ENCODE peak calls at places on chromosomes 5 and 9, in six cellular contexts. N is heart right ventricle; H is fibroblast of mammary gland; R is cardiac fibroblast; O is GM20000; V is CD8-positive, alpha-beta T cell. M is an unnamed sample.

GRCh38 chr9:12162101-12162500 is 531.1 kb upstream of the TYRP1 start:
- DNase-seq in N (no peak), H (no peak), R (no peak), O (no peak), V (no peak), M (no peak)

GRCh38 chr5:111930407-111930806 is 173.4 kb upstream of the NREP start:
- DNase-seq in N (no peak), H (peak), R (peak), O (no peak), V (no peak), M (peak)

GRCh38 chr5:171755354-171755821 is 30.2 kb upstream of the SMIM23 start:
- DNase-seq in N (no peak), H (peak), R (no peak), O (no peak), V (no peak), M (peak)

GRCh38 chr9:133849076-133849670 is 111.0 kb upstream of the SARDH start:
- DNase-seq in N (no peak), H (no peak), R (no peak), O (no peak), V (no peak), M (no peak)

GRCh38 chr5:96476654-96477053 is 43.6 kb upstream of the PCSK1 start:
- DNase-seq in N (no peak), H (peak), R (peak), O (no peak), V (no peak), M (no peak)

GRCh38 chr5:133241179-133241728 is 189.4 kb downstream of the HSPA4 start:
- DNase-seq in N (no peak), H (no peak), R (no peak), O (no peak), V (no peak), M (no peak)

GRCh38 chr9:80811662-80812061 is 877.7 kb downstream of the TLE1 start:
- DNase-seq in N (no peak), H (no peak), R (no peak), O (no peak), V (no peak), M (no peak)

GRCh38 chr9:92963831-92964606 is 16.7 kb downstream of the FGD3 start:
- DNase-seq in N (no peak), H (no peak), R (no peak), O (peak), V (peak), M (no peak)

GRCh38 chr5:68898961-68899471 is 194.8 kb upstream of the SLC30A5 start:
- DNase-seq in N (no peak), H (peak), R (peak), O (no peak), V (no peak), M (peak)

GRCh38 chr9:12718482-12719026 is 25.4 kb downstream of the TYRP1 start:
- DNase-seq in N (no peak), H (no peak), R (peak), O (no peak), V (no peak), M (no peak)

GRCh38 chr9:95772320-95773060 is 103.0 kb upstream of the ERCC6L2 start:
- DNase-seq in N (peak), H (peak), R (peak), O (no peak), V (peak), M (no peak)

GRCh38 chr5:158737536-158738027 is 362.1 kb downstream of the EBF1 start:
- DNase-seq in N (no peak), H (no peak), R (no peak), O (no peak), V (no peak), M (no peak)

GRCh38 chr5:55734658-55735057 is 3.2 kb upstream of the DDX4 start:
- DNase-seq in N (no peak), H (no peak), R (no peak), O (no peak), V (no peak), M (no peak)

GRCh38 chr5:132813599-132814440 is 718 bp downstream of the SOWAHA start:
- DNase-seq in N (no peak), H (no peak), R (no peak), O (peak), V (no peak), M (no peak)

GRCh38 chr5:149341846-149342245 is 3.5 kb upstream of the GRPEL2 start:
- DNase-seq in N (no peak), H (no peak), R (no peak), O (no peak), V (no peak), M (no peak)

GRCh38 chr9:17520264-17521058 is 58.4 kb upstream of the SH3GL2 start:
- DNase-seq in N (no peak), H (no peak), R (no peak), O (no peak), V (no peak), M (no peak)

GRCh38 chr9:110033869-110034268 is 174.1 kb downstream of the C9orf152 start:
- DNase-seq in N (no peak), H (no peak), R (no peak), O (no peak), V (no peak), M (no peak)

GRCh38 chr9:34992376-34992951 is 2.9 kb downstream of the DNAJB5 start:
- DNase-seq in N (peak), H (peak), R (peak), O (no peak), V (no peak), M (peak)

DNA sequence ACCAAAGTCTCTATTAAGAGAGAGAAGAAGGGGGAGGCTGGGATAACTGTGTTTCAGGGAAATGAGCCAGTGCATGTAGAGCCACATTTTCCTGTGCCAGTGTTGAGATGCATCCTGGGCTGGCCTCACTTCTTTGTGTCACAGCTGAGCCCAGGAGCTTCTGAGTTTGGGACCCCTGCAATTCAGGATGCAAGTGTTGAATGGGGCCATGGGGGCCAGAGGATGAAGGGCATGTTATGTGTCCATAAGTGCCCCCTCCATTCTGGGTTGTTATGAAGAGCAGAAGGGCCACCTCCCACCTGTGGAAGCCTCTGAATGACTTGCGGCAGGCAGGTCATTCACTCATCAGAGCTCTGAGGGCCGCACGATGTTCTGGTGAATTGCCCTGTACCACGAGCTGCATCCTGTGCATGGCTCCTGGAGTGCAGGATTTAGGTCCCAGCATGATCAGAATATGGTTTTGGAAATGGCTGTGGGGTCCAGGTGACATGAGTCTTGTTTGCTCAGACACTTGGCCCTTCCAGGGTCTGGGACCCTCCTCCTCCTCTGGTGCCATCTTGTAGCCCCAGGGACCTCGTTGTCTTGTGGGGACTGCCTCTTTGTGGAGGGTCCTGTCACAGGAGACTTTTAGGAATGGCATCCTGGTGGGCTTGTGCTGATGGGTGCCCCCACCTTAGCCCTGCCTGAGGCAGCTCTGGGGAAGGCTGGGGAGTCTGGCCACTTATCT is 115.4 kb upstream of the PITX1 start:
- DNase-seq in N (no peak), H (no peak), R (no peak), O (no peak), V (peak), M (no peak)
- TF ChIP-seq CTCF in N (no peak), H (no peak), R (no peak), O (no peak), V (no peak), M (no peak)

GRCh38 chr5:113513384-113514262 is at the start of gene YTHDC2:
- DNase-seq in N (peak), H (peak), R (peak), O (peak), V (peak), M (peak)
- TF ChIP-seq CTCF in N (no peak), H (peak), R (no peak), O (no peak), V (no peak), M (peak)

GRCh38 chr9:113355197-113355596 is 5.9 kb downstream of the BSPRY start:
- DNase-seq in N (no peak), H (peak), R (peak), O (no peak), V (no peak), M (peak)
- TF ChIP-seq CTCF in N (no peak), H (peak), R (no peak), O (no peak), V (no peak), M (no peak)

GRCh38 chr5:1006656-1007071 is 1.9 kb upstream of the NKD2 start:
- DNase-seq in N (peak), H (no peak), R (no peak), O (peak), V (no peak), M (no peak)

GRCh38 chr5:1003296-1003937 is 5.2 kb upstream of the NKD2 start:
- DNase-seq in N (peak), H (peak), R (no peak), O (no peak), V (no peak), M (peak)

GRCh38 chr5:1005904-1006655 is 2.5 kb upstream of the NKD2 start:
- DNase-seq in N (peak), H (no peak), R (no peak), O (peak), V (no peak), M (no peak)

GRCh38 chr5:1005362-1005851 is 3.2 kb upstream of the NKD2 start:
- DNase-seq in N (peak), H (no peak), R (no peak), O (no peak), V (no peak), M (no peak)

DNA sequence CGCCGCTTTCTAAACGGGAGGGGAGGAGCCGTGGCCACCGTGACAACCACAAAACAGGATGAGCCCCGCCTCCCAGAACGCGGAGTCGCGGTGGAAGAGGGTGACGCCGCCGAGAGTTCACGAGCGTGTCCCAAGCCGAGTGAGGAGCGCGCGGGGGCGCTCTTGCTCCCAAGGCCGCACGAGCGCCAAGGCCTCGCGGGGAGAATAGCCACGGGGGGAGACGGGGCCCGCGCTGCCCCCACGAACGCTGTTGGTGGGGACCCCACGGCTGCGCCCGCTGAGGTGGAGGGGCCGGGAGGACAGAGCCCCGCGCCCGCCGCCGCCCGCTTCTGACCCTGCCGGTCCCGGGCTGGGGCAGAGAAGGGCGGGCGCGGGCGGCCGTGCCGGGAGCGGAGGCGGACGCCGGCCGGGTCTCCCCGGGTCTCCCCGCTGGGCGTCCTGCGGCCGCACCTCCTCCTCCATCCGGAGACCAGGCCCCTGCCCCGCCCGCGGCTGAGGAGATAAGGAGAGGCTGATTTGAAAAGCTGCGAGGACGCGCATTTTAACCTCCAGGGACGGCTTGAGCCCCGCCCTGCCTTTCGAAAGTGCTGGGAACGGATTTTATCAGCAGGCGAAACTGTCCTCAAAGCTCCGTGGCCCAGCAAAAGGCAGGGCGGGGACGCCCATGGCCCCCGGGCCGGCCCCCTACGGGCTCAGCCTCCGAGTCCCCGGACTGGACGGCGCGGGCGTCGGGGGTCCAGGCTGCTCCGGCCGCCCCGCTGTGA is 3.8 kb upstream of the NKD2 start:
- DNase-seq in N (peak), H (peak), R (peak), O (peak), V (peak), M (no peak)
- TF ChIP-seq CTCF in N (peak), H (peak), R (peak), O (peak), V (no peak), M (peak)

GRCh38 chr5:178765753-178766300 is 35.4 kb upstream of the ZNF354A start:
- DNase-seq in N (no peak), H (no peak), R (no peak), O (no peak), V (no peak), M (peak)

GRCh38 chr5:178768371-178769260 is 38.2 kb upstream of the ZNF354A start:
- DNase-seq in N (no peak), H (no peak), R (no peak), O (no peak), V (no peak), M (no peak)

GRCh38 chr5:178769617-178770290 is 39.3 kb upstream of the ZNF354A start:
- DNase-seq in N (no peak), H (no peak), R (no peak), O (no peak), V (no peak), M (peak)

GRCh38 chr5:178770621-178771020 is 40.2 kb upstream of the ZNF354A start:
- DNase-seq in N (no peak), H (no peak), R (no peak), O (no peak), V (no peak), M (no peak)

DNA sequence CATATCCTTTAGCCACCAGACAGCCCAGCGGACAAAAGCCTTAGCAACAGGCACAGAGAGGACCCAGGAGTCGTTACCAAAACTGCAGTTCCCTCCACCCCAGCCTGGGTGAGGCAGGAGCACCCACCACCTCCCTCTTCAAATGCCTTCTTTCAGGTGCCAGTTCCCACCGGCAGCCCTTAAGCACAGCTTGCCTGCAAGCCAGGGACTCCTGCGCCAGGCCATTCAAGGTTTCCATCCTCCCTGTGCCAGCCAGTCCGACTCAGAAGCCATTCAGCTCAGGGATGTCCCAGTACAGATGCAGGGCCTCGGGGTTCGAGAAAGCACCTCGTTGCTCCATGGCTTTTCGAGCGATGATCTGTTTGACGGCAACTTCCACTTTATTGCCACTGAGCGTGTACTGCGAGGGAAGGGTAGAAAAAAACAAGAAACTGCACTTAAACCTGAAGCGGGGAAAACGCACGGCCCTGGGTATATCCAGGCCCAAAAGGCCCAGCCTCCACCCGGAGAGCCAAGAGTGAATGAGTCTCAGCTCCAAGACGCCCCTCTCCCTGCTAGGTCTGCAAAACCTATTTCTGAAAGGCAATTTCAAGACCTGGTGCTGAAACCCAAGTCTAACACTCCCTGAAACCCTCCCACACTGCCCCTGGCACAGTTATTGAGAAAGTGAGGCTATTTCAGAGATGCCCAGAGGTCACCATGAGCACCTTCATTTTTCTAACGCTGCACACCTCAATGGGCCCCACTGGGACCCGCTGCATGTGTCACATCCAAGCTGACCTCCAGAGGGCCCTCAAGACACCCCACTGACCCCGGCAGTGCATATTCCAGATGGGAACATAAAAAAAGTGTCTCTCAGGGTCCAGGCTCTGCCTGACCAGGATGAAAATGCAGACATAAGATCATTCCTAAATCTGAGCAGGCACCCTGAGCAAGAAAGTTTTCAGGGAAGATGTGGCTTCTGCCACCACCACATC is 36.8 kb upstream of the ZNF354A start:
- DNase-seq in N (no peak), H (no peak), R (no peak), O (no peak), V (no peak), M (no peak)
- TF ChIP-seq CTCF in N (no peak), H (no peak), R (no peak), O (no peak), V (no peak), M (no peak)